ENCODE peak calls at places on chromosomes 11 and 22, in nine cellular contexts. Y is lower lobe of right lung, O is tibial nerve, H is heart right ventricle, E is astrocyte of the spinal cord, W is sigmoid colon, K is brain microvascular endothelial cell, N is fibroblast of pulmonary artery, D is Peyer's patch. A is an unnamed sample.
A peak's percentile ranks its signal among the peaks of the same experiment; 100 is the strongest.

GRCh38 chr22:44026066-44026629 is 2.0 kb downstream of the PARVB start:
- DNase-seq in Y (peak; percentile 36), O (no peak), H (no peak), E (no peak), W (no peak), K (no peak), N (no peak), D (no peak), A (peak; percentile 23)

GRCh38 chr11:103730151-103730940 is 306.1 kb upstream of the DDI1 start:
- DNase-seq in Y (no peak), O (no peak), H (no peak), E (peak; percentile 41), W (no peak), K (no peak), N (peak; percentile 66), D (no peak), A (no peak)

GRCh38 chr22:19478086-19478392 is 954 bp downstream of the UFD1 start:
- DNase-seq in Y (no peak), O (no peak), H (no peak), E (no peak), W (no peak), K (no peak), N (no peak), D (no peak), A (no peak)

GRCh38 chr11:69131644-69132300 is 24.0 kb upstream of the SMIM38 start:
- DNase-seq in Y (peak; percentile 84), O (peak; percentile 50), H (peak; percentile 58), E (peak; percentile 68), W (no peak), K (peak; percentile 53), N (peak; percentile 81), D (no peak), A (peak; percentile 72)

GRCh38 chr22:49185312-49185969 is 642.2 kb downstream of the BRD1 start:
- DNase-seq in Y (peak; percentile 6), O (no peak), H (no peak), E (no peak), W (no peak), K (no peak), N (no peak), D (no peak), A (no peak)

GRCh38 chr11:42528471-42528870 is 783.3 kb upstream of the API5 start:
- DNase-seq in Y (no peak), O (no peak), H (no peak), E (no peak), W (no peak), K (no peak), N (no peak), D (no peak), A (no peak)

GRCh38 chr11:3227568-3228444 is 4.4 kb downstream of the MRGPRE start:
- DNase-seq in Y (peak; percentile 40), O (no peak), H (peak; percentile 8), E (no peak), W (no peak), K (no peak), N (no peak), D (no peak), A (no peak)

GRCh38 chr11:116404143-116404800 is 368.5 kb downstream of the BUD13 start:
- DNase-seq in Y (no peak), O (no peak), H (no peak), E (no peak), W (no peak), K (no peak), N (no peak), D (no peak), A (no peak)

GRCh38 chr11:13349581-13349980 is 72.0 kb downstream of the BMAL1 start:
- DNase-seq in Y (no peak), O (no peak), H (no peak), E (no peak), W (no peak), K (no peak), N (no peak), D (no peak), A (no peak)

GRCh38 chr11:17766590-17766989 is 32.0 kb downstream of the KCNC1 start:
- DNase-seq in Y (no peak), O (no peak), H (no peak), E (no peak), W (no peak), K (no peak), N (no peak), D (no peak), A (no peak)

GRCh38 chr11:57325735-57326048 is 940 bp upstream of the TNKS1BP1 start:
- DNase-seq in Y (peak; percentile 76), O (peak; percentile 42), H (peak; percentile 52), E (no peak), W (peak; percentile 83), K (no peak), N (no peak), D (no peak), A (no peak)

GRCh38 chr11:132910016-132910760 is 622.1 kb downstream of the OPCML start:
- DNase-seq in Y (no peak), O (no peak), H (no peak), E (no peak), W (no peak), K (no peak), N (no peak), D (no peak), A (no peak)

GRCh38 chr11:132914600-132914999 is 617.7 kb downstream of the OPCML start:
- DNase-seq in Y (no peak), O (no peak), H (no peak), E (no peak), W (no peak), K (no peak), N (no peak), D (no peak), A (peak; percentile 22)

GRCh38 chr11:132911186-132911585 is 621.1 kb downstream of the OPCML start:
- DNase-seq in Y (no peak), O (no peak), H (no peak), E (peak; percentile 57), W (no peak), K (peak; percentile 83), N (peak; percentile 53), D (no peak), A (peak; percentile 72)

GRCh38 chr11:132913886-132914285 is 618.4 kb downstream of the OPCML start:
- DNase-seq in Y (no peak), O (no peak), H (no peak), E (no peak), W (no peak), K (no peak), N (no peak), D (no peak), A (no peak)

DNA sequence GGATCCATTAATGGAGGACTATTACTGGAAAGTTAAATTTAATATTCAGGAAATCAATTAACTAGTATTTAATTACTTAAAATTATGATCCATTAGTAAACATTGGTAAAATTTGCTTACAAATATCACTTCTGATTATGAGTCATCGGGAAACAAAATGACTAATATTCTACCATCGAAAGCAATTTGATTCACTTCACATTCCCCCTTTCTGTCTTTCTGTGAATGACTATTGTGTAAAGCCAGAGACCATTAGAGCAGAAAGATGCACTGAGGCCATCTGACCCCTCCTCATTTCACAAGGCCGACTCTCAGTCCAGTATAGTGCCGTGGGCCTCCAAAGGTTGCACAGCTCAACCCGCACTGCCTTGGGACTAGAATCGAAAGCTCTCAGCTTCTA is 619.0 kb downstream of the OPCML start:
- DNase-seq in Y (no peak), O (no peak), H (no peak), E (no peak), W (no peak), K (no peak), N (no peak), D (no peak), A (no peak)
- H3K4me3 ChIP-seq in Y (no peak overlapping the region), O (no peak overlapping the region), H (no peak overlapping the region), E (no peak overlapping the region), W (no peak overlapping the region), K (no peak overlapping the region), N (no peak overlapping the region), D (no peak overlapping the region), A (no peak overlapping the region)

GRCh38 chr11:65890324-65891179 is at the start of gene CCDC85B:
- DNase-seq in Y (peak; percentile 99), O (peak; percentile 99), H (peak; percentile 99), E (peak; percentile 97), W (peak; percentile 100), K (peak; percentile 94), N (peak; percentile 96), D (peak; percentile 99), A (peak; percentile 96)
- TF ChIP-seq CTCF in Y (no peak), O (peak; percentile 55), H (peak; percentile 12), E (no peak), W (no peak), K (peak; percentile 22), N (no peak), D (no peak), A (no peak)

GRCh38 chr22:50283821-50284220 is 13.6 kb upstream of the MAPK11 start:
- DNase-seq in Y (no peak), O (no peak), H (no peak), E (no peak), W (no peak), K (no peak), N (no peak), D (no peak), A (no peak)

GRCh38 chr22:50280708-50281383 is 10.7 kb upstream of the MAPK11 start:
- DNase-seq in Y (no peak), O (no peak), H (no peak), E (no peak), W (no peak), K (no peak), N (no peak), D (no peak), A (no peak)

GRCh38 chr22:50281384-50281760 is 11.2 kb upstream of the MAPK11 start:
- DNase-seq in Y (no peak), O (no peak), H (no peak), E (no peak), W (no peak), K (no peak), N (no peak), D (no peak), A (no peak)

GRCh38 chr22:50281957-50282356 is 11.8 kb upstream of the MAPK11 start:
- DNase-seq in Y (no peak), O (no peak), H (no peak), E (no peak), W (no peak), K (no peak), N (no peak), D (no peak), A (no peak)

GRCh38 chr22:50282361-50283144 is 12.4 kb upstream of the MAPK11 start:
- DNase-seq in Y (peak; percentile 89), O (no peak), H (no peak), E (peak; percentile 68), W (no peak), K (peak; percentile 66), N (peak; percentile 53), D (no peak), A (peak; percentile 68)
- H3K4me3 ChIP-seq in Y (no peak overlapping the region), O (no peak overlapping the region), H (no peak overlapping the region), E (no peak overlapping the region), W (no peak overlapping the region), K (no peak overlapping the region), N (no peak overlapping the region), D (no peak overlapping the region), A (no peak overlapping the region)

DNA sequence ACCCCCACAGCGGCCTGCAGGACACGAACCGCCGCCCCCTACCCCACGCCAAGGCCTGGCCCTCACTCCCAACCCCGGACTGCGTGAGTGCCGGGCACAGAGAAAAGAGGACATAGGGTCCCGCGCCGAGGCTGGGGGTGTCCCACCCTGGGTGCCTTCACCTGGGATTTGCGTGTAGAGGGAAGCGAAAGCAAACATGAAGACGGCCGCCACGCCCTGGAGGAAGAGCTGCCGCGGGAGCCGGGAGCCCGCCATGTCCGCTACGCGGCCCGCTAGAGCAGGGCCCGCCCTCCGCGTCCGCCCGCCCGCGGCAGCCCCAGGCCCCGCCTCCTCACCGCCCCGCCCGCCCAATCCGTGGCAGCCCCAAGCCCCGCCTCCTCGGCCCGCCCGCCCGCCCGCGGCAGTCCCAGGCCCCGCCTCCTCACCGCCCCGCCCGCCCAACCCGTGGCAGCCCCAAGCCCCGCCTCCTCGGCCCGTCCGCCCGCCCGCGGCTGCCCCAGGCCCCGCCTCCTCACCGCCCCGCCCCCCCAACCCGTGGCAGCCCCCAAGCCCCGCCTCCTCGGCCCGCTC is at the start of gene LMF2:
- DNase-seq in Y (peak; percentile 94), O (peak; percentile 83), H (peak; percentile 94), E (no peak), W (peak; percentile 94), K (peak; percentile 69), N (no peak), D (peak; percentile 90), A (no peak)
- TF ChIP-seq CTCF in Y (no peak), O (no peak), H (peak; percentile 17), E (no peak), W (no peak), K (no peak), N (no peak), D (no peak), A (no peak)